ENCODE peak calls at places on chromosomes 3 and 15, in ten cellular contexts. P is NB4; W is IMR-90; A is CD4-positive, alpha-beta T cell; X is CD4-positive, CD25-positive, alpha-beta regulatory T cell; N is left colon; R is SHP77 treated with DMSO at 0.1 percent for 48 hours; S is hypothalamus; L is NCI-H1092; U is uterus. F is an unnamed sample.

GRCh38 chr15:55434989-55435825 is 26.9 kb downstream of the PIERCE2 start:
- DNase-seq in R (peak; percentile 14), N (no peak), X (peak; percentile 62), P (peak; percentile 76), W (peak; percentile 64), S (no peak), L (no peak), U (no peak), A (no peak), F (peak; percentile 19)

GRCh38 chr3:9897408-9898372 is 5.0 kb upstream of the IL17RE start:
- DNase-seq in N (peak; percentile 83), A (no peak), S (no peak), L (no peak), X (no peak), R (no peak), P (no peak), U (no peak), W (peak; percentile 41), F (no peak)

GRCh38 chr3:155946178-155946577 is 75.7 kb downstream of the GMPS start:
- DNase-seq in W (peak; percentile 92), N (no peak), X (no peak), S (no peak), A (no peak), P (no peak), L (no peak), U (no peak), R (no peak), F (no peak)

GRCh38 chr3:168058482-168058881 is 37.2 kb downstream of the GOLIM4 start:
- DNase-seq in S (no peak), N (no peak), A (no peak), L (no peak), R (no peak), P (no peak), W (no peak), U (no peak), X (no peak), F (no peak)

GRCh38 chr15:88258021-88258641 is 1.6 kb upstream of the NTRK3 start:
- DNase-seq in N (no peak), R (no peak), P (no peak), S (peak; percentile 73), L (no peak), U (no peak), A (no peak), W (no peak), X (no peak), F (peak; percentile 56)

GRCh38 chr3:157094751-157095480 is 65.0 kb downstream of the CCNL1 start:
- DNase-seq in W (peak; percentile 52), A (no peak), L (no peak), N (no peak), S (no peak), U (no peak), P (no peak), R (no peak), X (no peak), F (no peak)

GRCh38 chr3:14784087-14784596 is 34.6 kb upstream of the FGD5 start:
- DNase-seq in U (no peak), X (no peak), S (no peak), P (no peak), N (no peak), A (no peak), L (peak; percentile 14), W (no peak), R (peak; percentile 15), F (no peak)

GRCh38 chr3:158470944-158471638 is 99.9 kb upstream of the MLF1 start:
- DNase-seq in R (no peak), U (no peak), S (no peak), N (no peak), P (no peak), X (no peak), W (peak; percentile 79), L (no peak), A (no peak), F (no peak)

GRCh38 chr3:166284994-166285393 is 447.8 kb upstream of the BCHE start:
- DNase-seq in P (peak; percentile 63), U (no peak), N (no peak), S (no peak), X (no peak), L (no peak), W (peak; percentile 61), R (no peak), A (no peak), F (no peak)

GRCh38 chr3:183279371-183279770 is 26.3 kb downstream of the B3GNT5 start:
- DNase-seq in A (no peak), P (no peak), L (no peak), X (no peak), W (no peak), S (no peak), R (no peak), N (no peak), U (no peak), F (no peak)

GRCh38 chr3:31704651-31705179 is 172.0 kb downstream of the STT3B start:
- DNase-seq in S (no peak), P (peak; percentile 11), N (peak; percentile 60), U (no peak), W (peak; percentile 92), A (no peak), X (peak; percentile 12), R (peak; percentile 57), L (no peak), F (no peak)

GRCh38 chr3:31369637-31370036 is 163.1 kb upstream of the STT3B start:
- DNase-seq in P (no peak), N (no peak), A (no peak), L (no peak), R (no peak), W (peak; percentile 48), S (no peak), U (no peak), X (no peak), F (no peak)

GRCh38 chr15:98700501-98700900 is 52.2 kb downstream of the IGF1R start:
- DNase-seq in N (no peak), P (no peak), R (no peak), X (no peak), A (no peak), W (no peak), U (no peak), L (no peak), S (no peak), F (no peak)

GRCh38 chr15:57205999-57206398 is 170.3 kb upstream of the CGNL1 start:
- DNase-seq in R (no peak), W (no peak), S (no peak), X (no peak), A (no peak), P (no peak), L (peak; percentile 31), N (peak; percentile 79), U (no peak), F (no peak)

GRCh38 chr3:47578691-47579632 is at the start of gene CSPG5:
- DNase-seq in W (no peak), N (no peak), P (peak; percentile 32), A (no peak), U (no peak), X (peak; percentile 7), R (no peak), L (peak; percentile 2), S (peak; percentile 23), F (no peak)

GRCh38 chr3:13034861-13035260 is 38.4 kb downstream of the IQSEC1 start:
- DNase-seq in U (no peak), L (no peak), S (no peak), P (no peak), R (no peak), W (no peak), A (no peak), X (no peak), N (no peak), F (no peak)

GRCh38 chr3:194107126-194107525 is 28.8 kb upstream of the HES1 start:
- DNase-seq in X (no peak), P (no peak), L (no peak), W (no peak), S (no peak), R (no peak), U (no peak), A (no peak), N (no peak), F (no peak)

GRCh38 chr3:3675186-3675585 is 124.0 kb upstream of the LRRN1 start:
- DNase-seq in X (no peak), L (no peak), N (no peak), S (no peak), A (no peak), R (no peak), W (no peak), P (no peak), U (no peak), F (no peak)

GRCh38 chr15:38481113-38481512 is 27.2 kb downstream of the FAM98B start:
- DNase-seq in W (no peak), U (no peak), A (no peak), S (no peak), N (no peak), P (no peak), L (no peak), R (no peak), X (no peak), F (no peak)

GRCh38 chr3:141354517-141354916 is 13.8 kb upstream of the ZBTB38 start:
- DNase-seq in R (no peak), P (no peak), W (no peak), A (no peak), S (no peak), X (no peak), U (no peak), N (no peak), L (no peak), F (no peak)

GRCh38 chr15:95439812-95440380 is 890.6 kb upstream of the NR2F2 start:
- DNase-seq in R (no peak), X (no peak), U (no peak), A (no peak), S (no peak), W (peak; percentile 68), P (no peak), L (no peak), N (no peak), F (no peak)

GRCh38 chr3:5187920-5188418 is 462 bp downstream of the EDEM1 start:
- DNase-seq in S (no peak), N (peak; percentile 32), R (no peak), P (peak; percentile 60), A (peak; percentile 42), W (peak; percentile 24), U (peak; percentile 46), L (no peak), X (peak; percentile 68), F (no peak)

GRCh38 chr3:149020839-149021252 is 29.5 kb downstream of the GYG1 start:
- DNase-seq in R (no peak), P (no peak), L (no peak), W (peak; percentile 42), X (no peak), S (no peak), A (no peak), N (no peak), U (no peak), F (no peak)

GRCh38 chr3:141087071-141087824 is 36.1 kb downstream of the SPSB4 start:
- DNase-seq in N (no peak), X (no peak), S (no peak), W (no peak), A (no peak), R (no peak), U (no peak), L (no peak), P (no peak), F (no peak)

GRCh38 chr3:133750201-133750748 is 4.1 kb downstream of the TF start:
- DNase-seq in L (peak; percentile 31), U (no peak), S (peak; percentile 30), W (no peak), P (no peak), X (no peak), N (no peak), R (no peak), A (no peak), F (no peak)

GRCh38 chr3:194023501-194024280 is 112.3 kb upstream of the HES1 start:
- DNase-seq in W (no peak), N (no peak), S (no peak), A (no peak), X (no peak), P (peak; percentile 49), R (peak; percentile 24), L (peak; percentile 73), U (no peak), F (no peak)

GRCh38 chr3:31357451-31357850 is 175.3 kb upstream of the STT3B start:
- DNase-seq in U (no peak), W (no peak), X (peak; percentile 88), A (no peak), L (no peak), S (no peak), P (no peak), N (no peak), R (no peak), F (no peak)

GRCh38 chr3:27824312-27825200 is 102.4 kb upstream of the EOMES start:
- DNase-seq in P (no peak), L (no peak), W (no peak), X (no peak), S (no peak), N (no peak), A (no peak), U (no peak), R (no peak), F (no peak)